ENCODE peak calls at places on chromosomes 4 and X, in four cellular contexts. U, H, W and K are unnamed samples.

GRCh38 chr4:15416357-15417327 is 11.2 kb upstream of the C1QTNF7 start:
- DNase-seq in U (no peak), H (no peak), W (no peak), K (no peak)

GRCh38 chrX:1323315-1323714 is 13.3 kb upstream of the IL3RA start:
- DNase-seq in H (no peak), W (peak), U (peak), K (peak)

GRCh38 chr4:23706972-23707676 is 182.7 kb downstream of the PPARGC1A start:
- DNase-seq in W (no peak), H (no peak), U (no peak), K (no peak)

GRCh38 chr4:129218355-129218754 is 122.4 kb downstream of the C4orf33 start:
- DNase-seq in W (no peak), H (peak), U (no peak), K (no peak)

GRCh38 chr4:26022346-26022891 is 108.4 kb downstream of the SMIM20 start:
- DNase-seq in W (no peak), U (peak), H (peak), K (no peak)

GRCh38 chr4:150447356-150447755 is 134.6 kb upstream of the MAB21L2 start:
- DNase-seq in H (no peak), U (no peak), W (no peak), K (no peak)

GRCh38 chrX:130053236-130053635 is 57.1 kb downstream of the ELF4 start:
- DNase-seq in W (no peak), H (no peak), U (no peak), K (no peak)

GRCh38 chr4:10055871-10056270 is 34.6 kb upstream of the SLC2A9 start:
- DNase-seq in W (no peak), H (no peak), U (no peak), K (no peak)

GRCh38 chr4:121728798-121729226 is 32.0 kb upstream of the ANXA5 start:
- DNase-seq in U (no peak), H (peak), W (no peak), K (no peak)

GRCh38 chrX:13087322-13088154 is 43.1 kb upstream of the FAM9C start:
- DNase-seq in U (no peak), W (no peak), H (peak), K (no peak)

GRCh38 chrX:13346646-13347045 is 26.8 kb upstream of the ATXN3L start:
- DNase-seq in U (no peak), W (no peak), H (no peak), K (no peak)

DNA sequence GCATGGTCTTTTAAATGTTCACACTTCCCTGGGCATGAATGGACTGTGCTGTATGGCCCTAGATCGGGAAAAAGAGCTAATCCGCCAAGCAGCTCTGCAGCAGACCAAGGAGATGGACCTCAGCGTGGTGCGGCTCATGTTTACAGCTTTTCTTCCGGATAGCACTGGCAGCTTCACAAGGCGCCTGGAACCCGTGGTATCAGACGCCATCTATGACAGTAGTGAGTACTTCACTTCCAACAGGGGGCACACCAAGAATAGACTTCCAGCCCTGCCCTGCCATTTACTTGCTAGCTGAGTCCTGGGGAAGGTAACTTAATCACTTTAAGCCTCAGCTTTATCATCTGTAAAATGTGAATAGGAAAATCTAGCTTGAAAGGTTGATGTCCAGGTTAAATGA is 77.7 kb downstream of the NFKB1 start:
- DNase-seq in H (no peak), W (no peak), U (no peak), K (no peak)
- TF ChIP-seq CTCF in H (no peak), W (no peak), U (no peak), K (no peak)

GRCh38 chr4:119281374-119281773 is 40.6 kb downstream of the FABP2 start:
- DNase-seq in U (no peak), H (no peak), W (no peak), K (no peak)

GRCh38 chr4:119289313-119289712 is 32.6 kb downstream of the FABP2 start:
- DNase-seq in W (no peak), U (no peak), H (no peak), K (no peak)

GRCh38 chr4:119290598-119290997 is 31.3 kb downstream of the FABP2 start:
- DNase-seq in U (no peak), W (no peak), H (no peak), K (no peak)

GRCh38 chr4:119284876-119285611 is 36.9 kb downstream of the FABP2 start:
- DNase-seq in U (no peak), W (no peak), H (peak), K (no peak)

DNA sequence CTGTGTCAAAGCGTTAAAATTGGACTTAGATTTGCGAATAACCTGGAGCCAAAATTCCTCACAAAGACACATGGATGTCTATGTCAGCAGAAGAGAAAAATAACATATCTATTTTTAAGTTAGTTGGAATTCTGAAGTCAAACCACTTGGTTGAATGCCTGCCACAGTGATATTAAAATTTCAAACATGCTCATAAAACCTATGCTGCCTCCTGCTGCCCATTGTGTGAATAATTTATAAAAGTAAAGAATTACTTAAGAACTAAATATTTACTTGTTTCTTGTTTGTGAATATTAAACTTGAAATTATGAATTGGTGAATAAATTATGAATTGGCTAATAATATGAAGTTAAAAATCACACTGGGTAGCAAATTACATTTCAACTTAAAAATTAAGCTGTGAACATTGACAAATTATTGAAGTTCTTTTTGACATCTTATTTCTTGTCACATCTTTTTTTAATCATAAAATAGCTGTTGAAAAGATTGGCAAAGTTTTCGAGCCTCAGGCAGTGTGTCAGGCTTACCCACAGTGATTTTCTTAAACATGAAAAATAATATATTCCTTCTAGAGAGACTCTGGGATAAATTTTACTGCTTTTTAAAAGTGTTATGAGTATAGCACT is 35.4 kb downstream of the FABP2 start:
- DNase-seq in U (no peak), W (no peak), H (peak), K (no peak)
- TF ChIP-seq CTCF in U (peak), W (peak), H (peak), K (peak)

GRCh38 chr4:114383721-114384120 is 214.9 kb upstream of the UGT8 start:
- DNase-seq in U (no peak), H (peak), W (no peak), K (no peak)

GRCh38 chr4:114373508-114373907 is 225.1 kb upstream of the UGT8 start:
- DNase-seq in H (no peak), U (no peak), W (no peak), K (no peak)

GRCh38 chr4:114383055-114383454 is 215.6 kb upstream of the UGT8 start:
- DNase-seq in H (no peak), U (no peak), W (no peak), K (no peak)

GRCh38 chr4:114378306-114378903 is 220.2 kb upstream of the UGT8 start:
- DNase-seq in H (peak), W (no peak), U (no peak), K (no peak)
- TF ChIP-seq CTCF in H (peak), W (no peak), U (peak), K (no peak)

DNA sequence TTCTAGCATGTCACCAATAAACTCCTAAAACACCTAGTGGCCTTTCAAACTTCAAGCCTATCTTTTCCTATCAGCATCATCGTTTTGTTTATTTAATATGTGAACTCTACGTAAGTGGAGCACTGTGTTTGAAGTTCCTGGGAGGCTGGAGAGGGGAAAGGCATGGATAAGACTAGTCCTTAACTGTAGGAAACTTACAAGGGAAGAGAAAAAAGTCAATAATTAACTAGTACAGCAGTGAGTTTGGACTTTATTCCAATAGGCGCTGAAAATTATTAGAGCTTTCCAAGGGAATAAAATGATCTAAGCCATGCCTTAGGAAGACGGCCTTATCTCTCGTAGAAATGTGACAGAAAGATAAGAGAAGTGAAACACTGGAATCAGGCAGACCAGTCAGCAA is 55.3 kb downstream of the AMOT start:
- DNase-seq in W (no peak), U (no peak), H (no peak), K (no peak)
- TF ChIP-seq CTCF in W (no peak), U (no peak), H (no peak), K (no peak)

DNA sequence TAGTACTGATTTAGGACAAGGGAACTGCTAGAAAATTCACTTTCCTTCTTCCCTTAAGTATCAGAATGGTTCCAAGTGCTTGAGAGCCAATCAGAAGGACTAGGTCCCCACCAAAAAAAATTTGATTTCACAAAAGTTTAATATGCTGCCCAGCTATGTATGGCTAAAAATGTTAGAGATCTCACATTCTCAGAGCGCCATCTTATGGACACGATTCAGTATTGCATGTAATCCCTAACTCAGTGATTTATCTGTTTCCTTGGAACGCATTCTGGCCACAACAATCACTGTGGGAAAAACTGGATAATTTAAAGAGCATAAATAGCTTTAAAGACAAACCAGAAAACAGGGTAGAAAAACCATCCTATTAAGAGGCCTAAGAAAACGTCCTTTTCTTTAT is 255.1 kb upstream of the GPC4 start:
- DNase-seq in U (peak), W (no peak), H (peak), K (no peak)
- TF ChIP-seq CTCF in U (peak), W (peak), H (peak), K (peak)

GRCh38 chrX:54044877-54045328 is 630 bp upstream of the PHF8 start:
- DNase-seq in H (no peak), U (no peak), W (no peak), K (no peak)

GRCh38 chrX:54043696-54044125 is 562 bp downstream of the PHF8 start:
- DNase-seq in U (no peak), H (peak), W (peak), K (no peak)

GRCh38 chrX:54044126-54044876 is at the start of gene PHF8:
- DNase-seq in U (peak), W (peak), H (peak), K (peak)

GRCh38 chrX:54043084-54043483 is 1.2 kb downstream of the PHF8 start:
- DNase-seq in H (no peak), W (no peak), U (no peak), K (no peak)

GRCh38 chrX:54042609-54043010 is 1.7 kb downstream of the PHF8 start:
- DNase-seq in U (no peak), W (peak), H (peak), K (peak)
- TF ChIP-seq CTCF in U (peak), W (no peak), H (peak), K (no peak)